ENCODE peak calls at places on chromosome 16, in five cellular contexts. A, P, D, O and S are unnamed samples.

GRCh38 chr16:58421529-58421928 is 29.3 kb downstream of the GINS3 start:
- DNase-seq in A (no peak), P (no peak), O (no peak), D (no peak), S (no peak)

GRCh38 chr16:19264123-19264673 is 21.3 kb upstream of the CLEC19A start:
- DNase-seq in P (no peak), O (no peak), A (no peak), D (no peak), S (no peak)

GRCh38 chr16:27226476-27226875 is 23.1 kb downstream of the KDM8 start:
- DNase-seq in O (no peak), D (no peak), A (no peak), P (no peak), S (no peak)

GRCh38 chr16:19001788-19002187 is 18.1 kb downstream of the TMC7 start:
- DNase-seq in A (no peak), P (no peak), D (peak), O (peak), S (no peak)

GRCh38 chr16:80618862-80619648 is 78.3 kb downstream of the DYNLRB2 start:
- DNase-seq in D (no peak), O (no peak), P (no peak), A (no peak), S (no peak)

GRCh38 chr16:47887496-47887895 is 268.3 kb downstream of the ABCC12 start:
- DNase-seq in D (peak), A (no peak), P (no peak), O (no peak), S (no peak)

GRCh38 chr16:47664653-47665325 is 203.7 kb downstream of the PHKB start:
- DNase-seq in P (no peak), O (no peak), A (no peak), D (no peak), S (no peak)

GRCh38 chr16:87534030-87534653 is 41.3 kb upstream of the ZCCHC14 start:
- DNase-seq in D (peak), O (no peak), P (no peak), A (no peak), S (no peak)

GRCh38 chr16:28297308-28297707 is 5.0 kb downstream of the SBK1 start:
- DNase-seq in O (no peak), P (no peak), D (no peak), A (no peak), S (no peak)

GRCh38 chr16:47519543-47519942 is 58.4 kb downstream of the PHKB start:
- DNase-seq in P (no peak), D (no peak), A (no peak), O (no peak), S (no peak)

GRCh38 chr16:71777329-71777728 is 31.3 kb downstream of the AP1G1 start:
- DNase-seq in O (no peak), D (no peak), P (no peak), A (no peak), S (no peak)

GRCh38 chr16:25716186-25716585 is 24.4 kb downstream of the HS3ST4 start:
- DNase-seq in D (no peak), A (no peak), O (no peak), P (no peak), S (no peak)

GRCh38 chr16:85221810-85222150 is 109.5 kb upstream of the CIBAR2 start:
- DNase-seq in A (no peak), O (no peak), P (no peak), D (no peak), S (no peak)

GRCh38 chr16:75758215-75758614 is 31.9 kb upstream of the CPHXL start:
- DNase-seq in P (no peak), O (no peak), A (no peak), D (peak), S (no peak)

GRCh38 chr16:27365142-27366089 is 36.6 kb upstream of the IL21R start:
- DNase-seq in P (no peak), A (no peak), D (peak), O (no peak), S (no peak)

GRCh38 chr16:78122774-78123315 is 23.4 kb downstream of the WWOX start:
- DNase-seq in D (peak), O (no peak), A (no peak), P (peak), S (no peak)

GRCh38 chr16:56191807-56192643 is 736 bp downstream of the GNAO1 start:
- DNase-seq in D (no peak), P (no peak), O (no peak), A (no peak), S (no peak)

GRCh38 chr16:57493767-57494166 is 7.5 kb upstream of the DOK4 start:
- DNase-seq in D (no peak), O (no peak), P (no peak), A (no peak), S (no peak)

GRCh38 chr16:88971371-88972097 is 5.5 kb downstream of the CBFA2T3 start:
- DNase-seq in P (no peak), O (no peak), A (no peak), D (no peak), S (no peak)

GRCh38 chr16:68486671-68487495 is 38.6 kb upstream of the SMPD3 start:
- DNase-seq in P (no peak), D (no peak), A (no peak), O (no peak), S (no peak)

GRCh38 chr16:69123894-69124293 is 8.5 kb downstream of the CHTF8 start:
- DNase-seq in A (no peak), P (peak), O (peak), D (peak), S (peak)

GRCh38 chr16:19389246-19389645 is 28.4 kb upstream of the TMC5 start:
- DNase-seq in P (peak), D (peak), A (no peak), O (no peak), S (peak)

GRCh38 chr16:27498916-27499658 is 50.6 kb downstream of the GTF3C1 start:
- DNase-seq in O (no peak), A (no peak), D (no peak), P (no peak), S (no peak)

GRCh38 chr16:86568677-86569623 is 2.3 kb downstream of the FOXC2 start:
- DNase-seq in D (no peak), O (no peak), P (no peak), A (no peak), S (no peak)

GRCh38 chr16:1983544-1984346 is at the start of gene GFER:
- DNase-seq in O (peak), A (peak), D (peak), P (peak), S (peak)

GRCh38 chr16:27214084-27214961 is 11.0 kb downstream of the KDM8 start:
- DNase-seq in O (no peak), A (no peak), D (no peak), P (no peak), S (no peak)

GRCh38 chr16:73365010-73365409 is 317.1 kb upstream of the ZFHX3 start:
- DNase-seq in O (no peak), A (no peak), D (peak), P (no peak), S (no peak)

GRCh38 chr16:53549970-53550406 is 47.0 kb upstream of the AKTIP start:
- DNase-seq in O (peak), P (peak), D (peak), A (peak), S (peak)

GRCh38 chr16:74252329-74252728 is 44.3 kb upstream of the PSMD7 start:
- DNase-seq in A (no peak), P (no peak), O (no peak), D (no peak), S (no peak)

GRCh38 chr16:89581045-89581695 is 5.6 kb downstream of the CPNE7 start:
- DNase-seq in O (no peak), D (peak), A (no peak), P (no peak), S (no peak)

GRCh38 chr16:59543641-59544040 is 809.5 kb upstream of the GOT2 start:
- DNase-seq in O (no peak), P (no peak), D (peak), A (no peak), S (no peak)

GRCh38 chr16:30350134-30350871 is 4.8 kb downstream of the CD2BP2 start:
- DNase-seq in A (no peak), P (no peak), D (no peak), O (no peak), S (no peak)

GRCh38 chr16:68356249-68356918 is 45.6 kb downstream of the PRMT7 start:
- DNase-seq in O (no peak), P (no peak), D (peak), A (no peak), S (peak)

GRCh38 chr16:65120811-65121721 is 797 bp downstream of the CDH11 start:
- DNase-seq in P (no peak), D (peak), A (peak), O (peak), S (no peak)

GRCh38 chr16:29860218-29860617 is 2.8 kb downstream of the CDIPT start:
- DNase-seq in A (no peak), D (no peak), P (no peak), O (no peak), S (no peak)

GRCh38 chr16:2737238-2737605 is 15.2 kb upstream of the SRRM2 start:
- DNase-seq in D (no peak), O (no peak), P (no peak), A (no peak), S (no peak)